ENCODE peak calls at places on chromosome 1, in five cellular contexts. V, R, X, B and G are unnamed samples.

GRCh38 chr1:209389258-209389657 is 194.3 kb upstream of the CAMK1G start:
- DNase-seq in R (no peak), V (no peak), X (no peak), B (no peak), G (no peak)

GRCh38 chr1:29320541-29320940 is 84.2 kb downstream of the PTPRU start:
- DNase-seq in X (no peak), R (no peak), V (no peak), B (no peak), G (no peak)

GRCh38 chr1:171433451-171433850 is 51.9 kb upstream of the PRRC2C start:
- DNase-seq in X (no peak), V (no peak), B (no peak), R (no peak), G (no peak)

GRCh38 chr1:87760100-87760499 is 431.4 kb downstream of the LMO4 start:
- DNase-seq in B (no peak), X (no peak), V (no peak), R (no peak), G (no peak)

GRCh38 chr1:8879348-8880067 is 1.0 kb upstream of the ENO1 start:
- DNase-seq in B (no peak), R (no peak), V (peak), X (no peak), G (no peak)

GRCh38 chr1:65613884-65614283 is 178.8 kb upstream of the PDE4B start:
- DNase-seq in X (no peak), R (no peak), B (no peak), V (no peak), G (no peak)

GRCh38 chr1:226149806-226150205 is 36.7 kb downstream of the ACBD3 start:
- DNase-seq in R (no peak), X (no peak), B (no peak), V (no peak), G (no peak)

GRCh38 chr1:68175621-68176398 is 56.5 kb downstream of the WLS start:
- DNase-seq in X (no peak), B (peak), V (peak), R (no peak), G (no peak)

GRCh38 chr1:215958836-215959235 is 391.7 kb downstream of the KCTD3 start:
- DNase-seq in V (no peak), B (no peak), R (no peak), X (no peak), G (no peak)

GRCh38 chr1:83761084-83761760 is 237.7 kb downstream of the TTLL7 start:
- DNase-seq in B (no peak), V (no peak), X (no peak), R (peak), G (no peak)

GRCh38 chr1:112318263-112318662 is 77.8 kb upstream of the CTTNBP2NL start:
- DNase-seq in R (no peak), X (no peak), V (no peak), B (no peak), G (no peak)

GRCh38 chr1:112317556-112317955 is 78.5 kb upstream of the CTTNBP2NL start:
- DNase-seq in V (peak), B (no peak), X (no peak), R (no peak), G (no peak)

GRCh38 chr1:112319371-112320034 is 76.5 kb upstream of the CTTNBP2NL start:
- DNase-seq in X (no peak), V (no peak), B (no peak), R (no peak), G (no peak)

GRCh38 chr1:112320035-112320429 is 76.0 kb upstream of the CTTNBP2NL start:
- DNase-seq in R (no peak), B (no peak), X (no peak), V (no peak), G (no peak)

DNA sequence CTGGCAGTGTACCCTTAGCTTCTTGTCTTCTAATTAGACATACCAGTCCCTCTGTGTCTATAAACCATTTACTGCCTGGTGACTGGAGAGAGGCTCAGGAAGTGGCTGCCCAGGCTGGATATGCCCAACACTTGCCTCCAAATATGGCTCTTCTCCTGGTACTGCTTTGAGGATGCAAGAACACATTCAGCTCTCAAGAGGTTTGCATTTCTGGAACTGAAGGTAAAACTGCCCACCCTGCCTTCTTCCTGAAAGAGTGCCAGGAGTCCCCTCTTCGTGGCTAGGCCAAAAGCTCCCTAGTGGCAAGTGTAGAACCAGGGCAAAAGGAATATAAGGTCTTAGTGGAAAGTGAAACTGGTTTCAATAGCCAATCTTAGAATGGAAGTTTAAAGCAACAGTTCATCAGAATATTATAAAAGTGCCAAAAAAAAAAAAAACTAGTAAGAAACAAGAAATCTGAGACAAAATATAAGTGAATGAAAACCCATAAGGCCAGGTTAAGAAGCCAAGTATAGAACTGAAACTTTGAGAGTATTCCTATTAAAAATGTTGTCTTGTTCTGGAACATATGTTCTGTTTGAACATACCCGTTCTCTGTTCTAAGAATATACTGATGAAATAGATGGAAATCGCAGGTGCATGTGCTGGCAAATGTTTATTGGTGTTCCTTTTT is 77.2 kb upstream of the CTTNBP2NL start:
- DNase-seq in X (no peak), B (no peak), R (no peak), V (no peak), G (no peak)
- H3K27ac ChIP-seq in X (no peak), B (no peak), R (no peak), V (no peak), G (no peak)

GRCh38 chr1:155256101-155256852 is 994 bp upstream of the ENTREP3 start:
- DNase-seq in V (no peak), X (no peak), B (no peak), R (no peak), G (peak)
- H3K27ac ChIP-seq in V (peak), X (peak), B (peak), R (no peak), G (no peak)

GRCh38 chr1:207088731-207089626 is at the start of gene C4BPB:
- DNase-seq in B (peak), V (peak), R (peak), X (no peak), G (no peak)

GRCh38 chr1:207089627-207090265 is 1.1 kb downstream of the C4BPB start:
- DNase-seq in R (no peak), B (no peak), V (no peak), X (no peak), G (no peak)

GRCh38 chr1:207088161-207088560 is 499 bp upstream of the C4BPB start:
- DNase-seq in R (no peak), V (no peak), X (no peak), B (no peak), G (no peak)

GRCh38 chr1:207085887-207086286 is 2.8 kb upstream of the C4BPB start:
- DNase-seq in R (no peak), X (no peak), V (no peak), B (no peak), G (peak)

DNA sequence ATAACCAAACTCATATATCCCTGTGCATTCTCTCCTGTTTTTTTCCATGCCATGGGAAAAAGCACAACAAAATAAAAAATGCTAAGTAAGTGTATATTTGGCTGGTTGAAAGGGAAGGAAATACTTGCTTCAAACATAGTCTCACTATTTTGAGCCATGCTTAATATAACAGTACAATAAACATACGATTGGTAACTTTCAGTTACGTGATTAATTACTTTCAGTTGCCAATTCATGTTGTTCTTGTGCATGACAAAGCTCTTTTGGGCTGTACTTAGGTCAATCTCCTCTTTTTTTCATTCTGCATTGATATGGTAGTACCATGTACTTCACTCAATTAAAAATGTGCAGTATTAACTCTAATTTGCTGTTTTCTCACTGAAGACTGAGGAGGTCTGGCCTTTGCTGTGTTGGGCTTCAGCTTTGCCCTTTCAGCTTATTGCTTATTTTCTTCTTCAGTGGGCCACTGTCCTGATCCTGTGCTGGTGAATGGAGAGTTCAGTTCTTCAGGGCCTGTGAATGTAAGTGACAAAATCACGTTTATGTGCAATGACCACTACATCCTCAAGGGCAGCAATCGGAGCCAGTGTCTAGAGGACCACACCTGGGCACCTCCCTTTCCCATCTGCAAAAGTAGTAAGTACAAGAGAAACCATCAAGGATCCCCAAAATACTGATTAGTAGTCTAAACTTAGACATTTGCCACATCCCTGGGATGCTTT is 2.7 kb downstream of the C4BPB start:
- DNase-seq in V (no peak), X (no peak), B (no peak), R (no peak), G (no peak)
- H3K27ac ChIP-seq in V (no peak), X (no peak), B (no peak), R (no peak), G (no peak)

GRCh38 chr1:92031281-92032110 is 1.7 kb downstream of the EPHX4 start:
- DNase-seq in X (no peak), B (no peak), R (no peak), V (no peak), G (no peak)

GRCh38 chr1:92029241-92029922 is 403 bp upstream of the EPHX4 start:
- DNase-seq in R (peak), X (no peak), B (no peak), V (no peak), G (peak)

GRCh38 chr1:92030701-92031107 is 919 bp downstream of the EPHX4 start:
- DNase-seq in V (no peak), R (peak), B (no peak), X (no peak), G (no peak)
- H3K27ac ChIP-seq in V (no peak), R (no peak), B (no peak), X (no peak), G (no peak)